ENCODE peak calls at places on chromosomes 1 and 21, in four cellular contexts. F is IMR-90, R is endothelial cell of umbilical vein, J is K562. P is an unnamed sample. For H3K9me1 and H3K4me1, the result is how much of the 10 kb centered on the place peaks cover.

GRCh38 chr21:37582613-37583012 is 216.0 kb downstream of the DYRK1A start:
- DNase-seq in F (peak), R (peak), J (peak), P (no peak)

GRCh38 chr1:170634293-170634692 is 29.6 kb upstream of the PRRX1 start:
- DNase-seq in F (peak), R (no peak), J (no peak), P (no peak)

GRCh38 chr21:17866590-17866989 is 47.4 kb upstream of the C21orf91 start:
- DNase-seq in F (no peak), R (no peak), J (no peak), P (no peak)

GRCh38 chr1:50417946-50418599 is 5.2 kb downstream of the DMRTA2 start:
- DNase-seq in F (no peak), R (no peak), J (peak), P (no peak)

GRCh38 chr1:117572546-117572945 is 33.3 kb upstream of the TENT5C start:
- DNase-seq in F (no peak), R (no peak), J (no peak), P (no peak)

GRCh38 chr1:67429528-67430357 is 459 bp downstream of the SERBP1 start:
- DNase-seq in F (no peak), R (peak), J (peak), P (no peak)

GRCh38 chr1:74689800-74690696 is 16.5 kb upstream of the ERICH3 start:
- DNase-seq in F (peak), R (peak), J (peak), P (no peak)

GRCh38 chr1:13535227-13535626 is 21.4 kb upstream of the LRRC38 start:
- DNase-seq in F (no peak), R (no peak), J (no peak), P (no peak)

GRCh38 chr21:26177741-26178452 is 7.3 kb upstream of the APP start:
- DNase-seq in F (no peak), R (no peak), J (no peak), P (no peak)

GRCh38 chr1:19636065-19636464 is 8.0 kb upstream of the NBL1 start:
- DNase-seq in F (no peak), R (no peak), J (no peak), P (no peak)

GRCh38 chr1:19635646-19636045 is 8.5 kb upstream of the NBL1 start:
- DNase-seq in F (peak), R (no peak), J (no peak), P (no peak)

GRCh38 chr1:19640363-19641316 is 3.5 kb upstream of the NBL1 start:
- DNase-seq in F (peak), R (peak), J (no peak), P (peak)

GRCh38 chr1:19639999-19640362 is 4.1 kb upstream of the NBL1 start:
- DNase-seq in F (peak), R (no peak), J (no peak), P (no peak)

GRCh38 chr1:19637606-19638005 is 6.5 kb upstream of the NBL1 start:
- DNase-seq in F (no peak), R (no peak), J (no peak), P (no peak)
- H3K9me1 ChIP-seq in F (under half), R (under half), J (under half), P (under half)

DNA sequence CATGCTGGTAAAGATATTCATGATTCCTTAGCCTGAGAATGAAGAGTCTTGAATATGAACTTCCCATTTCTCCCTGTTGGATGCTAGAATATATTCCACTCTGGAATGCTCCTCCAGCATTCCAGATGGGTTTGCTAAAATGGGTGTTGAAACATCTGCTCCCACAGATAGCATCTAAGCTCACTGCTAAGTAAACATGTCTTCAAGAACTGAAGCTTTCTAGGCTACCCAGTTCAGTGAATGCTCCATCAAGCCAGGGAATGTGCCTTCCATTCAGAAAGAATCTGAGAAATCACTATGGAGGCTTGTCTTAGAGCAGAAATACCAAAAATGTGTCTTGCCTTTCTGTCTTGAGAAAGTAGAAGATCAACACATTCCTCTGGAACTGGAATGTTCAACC is 81.1 kb downstream of the TNFSF18 start:
- DNase-seq in F (peak), R (no peak), J (no peak), P (no peak)
- H3K4me1 ChIP-seq in F (under half), R (under half), J (under half), P (half or more)

GRCh38 chr1:151494741-151495281 is 16.4 kb upstream of the CGN start:
- DNase-seq in F (peak), R (peak), J (no peak), P (peak)

GRCh38 chr1:151492120-151492519 is 19.1 kb upstream of the CGN start:
- DNase-seq in F (no peak), R (no peak), J (no peak), P (no peak)

GRCh38 chr1:151491641-151492040 is 19.5 kb upstream of the CGN start:
- DNase-seq in F (no peak), R (no peak), J (no peak), P (no peak)

GRCh38 chr1:151493042-151493441 is 18.1 kb upstream of the CGN start:
- DNase-seq in F (no peak), R (no peak), J (no peak), P (no peak)

DNA sequence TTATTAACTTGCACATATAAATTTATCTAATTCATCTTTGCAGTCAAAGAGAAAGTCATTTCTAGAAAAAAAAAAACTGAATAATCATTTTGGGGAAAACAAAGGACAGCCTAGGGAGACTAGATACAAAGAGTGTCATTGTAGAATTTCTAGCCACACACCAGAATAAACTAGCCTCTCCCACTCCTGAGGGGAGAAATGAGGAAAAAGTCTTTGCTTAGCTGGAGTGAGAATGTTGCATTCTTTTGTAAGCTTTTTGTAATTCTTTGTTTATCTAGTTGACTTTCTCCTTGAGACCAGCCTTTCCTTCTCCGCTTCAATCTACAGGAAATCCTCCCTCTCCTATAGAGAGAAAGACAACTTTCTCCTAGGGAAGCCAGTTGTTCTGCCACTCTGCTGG is 15.9 kb upstream of the CGN start:
- DNase-seq in F (no peak), R (peak), J (no peak), P (no peak)
- H3K4me2 ChIP-seq in F (no peak), R (peak), J (no peak), P (peak)

GRCh38 chr1:147630447-147630846 is 39.9 kb downstream of the ACP6 start:
- DNase-seq in F (no peak), R (no peak), J (no peak), P (no peak)
- H3K9me1 ChIP-seq in F (under half), R (under half), J (under half), P (under half)

P was measured in keratinocyte.